ENCODE peak calls at places on chromosomes 6 and 20, in four cellular contexts. P, T, E and D are unnamed samples.

GRCh38 chr20:12023169-12023795 is 105.6 kb downstream of the BTBD3 start:
- DNase-seq in P (no peak), T (no peak), E (no peak), D (no peak)

GRCh38 chr6:5028301-5028700 is 24.5 kb upstream of the RPP40 start:
- DNase-seq in P (no peak), T (no peak), E (no peak), D (no peak)

GRCh38 chr6:22904413-22904812 is 335.0 kb downstream of the HDGFL1 start:
- DNase-seq in P (no peak), T (no peak), E (peak; percentile 2), D (no peak)

GRCh38 chr20:32596681-32597252 is 11.6 kb upstream of the NOL4L start:
- DNase-seq in P (no peak), T (no peak), E (no peak), D (no peak)

GRCh38 chr20:45987108-45987780 is 15.2 kb upstream of the ZNF335 start:
- DNase-seq in P (no peak), T (no peak), E (peak; percentile 69), D (no peak)

GRCh38 chr6:143811492-143812157 is 31.5 kb upstream of the LTV1 start:
- DNase-seq in P (no peak), T (no peak), E (no peak), D (no peak)

GRCh38 chr6:145034664-145035063 is 700.7 kb downstream of the EPM2A start:
- DNase-seq in P (no peak), T (no peak), E (peak; percentile 50), D (no peak)

GRCh38 chr6:159984268-159984786 is 15.4 kb downstream of the IGF2R start:
- DNase-seq in P (no peak), T (no peak), E (peak; percentile 75), D (no peak)

GRCh38 chr6:28769626-28770402 is 154.0 kb downstream of the TRIM27 start:
- DNase-seq in P (no peak), T (no peak), E (peak; percentile 22), D (no peak)

GRCh38 chr6:163263196-163263595 is 151.3 kb upstream of the QKI start:
- DNase-seq in P (no peak), T (no peak), E (no peak), D (no peak)

GRCh38 chr6:26118999-26119398 is 31.8 kb downstream of the HFE start:
- DNase-seq in P (no peak), T (no peak), E (no peak), D (no peak)

GRCh38 chr20:50758469-50758868 is 27.1 kb downstream of the PARD6B start:
- DNase-seq in P (no peak), T (no peak), E (no peak), D (no peak)

GRCh38 chr6:170233304-170234205 is 57.3 kb downstream of the DLL1 start:
- DNase-seq in P (no peak), T (peak; percentile 16), E (no peak), D (no peak)

GRCh38 chr6:129575378-129576118 is 134.4 kb downstream of the ARHGAP18 start:
- DNase-seq in P (no peak), T (no peak), E (peak; percentile 76), D (no peak)

GRCh38 chr20:4593149-4593525 is 128.6 kb upstream of the PRND start:
- DNase-seq in P (no peak), T (no peak), E (no peak), D (no peak)

GRCh38 chr6:136992113-136992512 is 52.7 kb downstream of the IL20RA start:
- DNase-seq in P (no peak), T (no peak), E (no peak), D (no peak)

GRCh38 chr6:7805088-7805756 is 79.3 kb downstream of the BMP6 start:
- DNase-seq in P (no peak), T (no peak), E (no peak), D (no peak)

GRCh38 chr6:122678841-122679240 is 68.6 kb downstream of the PKIB start:
- DNase-seq in P (no peak), T (no peak), E (no peak), D (no peak)

GRCh38 chr20:5621305-5621704 is 128.9 kb upstream of the SHLD1 start:
- DNase-seq in P (no peak), T (peak; percentile 41), E (peak; percentile 66), D (no peak)

GRCh38 chr6:29376003-29376402 is 912 bp upstream of the OR12D3 start:
- DNase-seq in P (no peak), T (no peak), E (peak; percentile 63), D (no peak)

GRCh38 chr6:87791029-87791428 is 89.0 kb upstream of the AKIRIN2 start:
- DNase-seq in P (no peak), T (no peak), E (no peak), D (no peak)

GRCh38 chr20:3923818-3924217 is 34.6 kb downstream of the PANK2 start:
- DNase-seq in P (no peak), T (no peak), E (no peak), D (no peak)

GRCh38 chr6:158697798-158698197 is 47.9 kb downstream of the SYTL3 start:
- DNase-seq in P (no peak), T (no peak), E (no peak), D (peak; percentile 6)

GRCh38 chr6:118551673-118552063 is 3.6 kb downstream of the PLN start:
- DNase-seq in P (no peak), T (no peak), E (no peak), D (no peak)

GRCh38 chr6:21587925-21588811 is 5.4 kb upstream of the SOX4 start:
- DNase-seq in P (peak; percentile 21), T (peak; percentile 73), E (peak; percentile 66), D (peak; percentile 49)

GRCh38 chr20:50478162-50479036 is 31.8 kb upstream of the PTPN1 start:
- DNase-seq in P (no peak), T (peak; percentile 66), E (peak; percentile 75), D (peak; percentile 62)